ENCODE peak calls at places on chromosomes 16 and 17, in five cellular contexts. Q is SK-N-SH, O is PC-9, I is HCT116, M is PC-3. D is an unnamed sample.

GRCh38 chr17:19238167-19238505 is 970 bp downstream of the EPN2 start:
- DNase-seq in Q (peak; percentile 64), O (peak; percentile 34), I (no peak), M (peak; percentile 45), D (peak; percentile 63)

GRCh38 chr17:29210879-29211278 is 30.7 kb upstream of the MYO18A start:
- DNase-seq in Q (no peak), O (no peak), I (no peak), M (no peak), D (no peak)

GRCh38 chr17:1322014-1322428 is 42.6 kb downstream of the TRARG1 start:
- DNase-seq in Q (no peak), O (no peak), I (no peak), M (no peak), D (no peak)

GRCh38 chr16:73036074-73036826 is 11.7 kb downstream of the ZFHX3 start:
- DNase-seq in Q (no peak), O (peak; percentile 49), I (no peak), M (no peak), D (no peak)

GRCh38 chr17:81422776-81423697 is 27.8 kb downstream of the BAHCC1 start:
- DNase-seq in Q (peak; percentile 86), O (peak; percentile 90), I (peak; percentile 68), M (peak; percentile 93), D (peak; percentile 77)

GRCh38 chr17:39653662-39654331 is 11.4 kb upstream of the TCAP start:
- DNase-seq in Q (peak; percentile 92), O (peak; percentile 43), I (no peak), M (peak; percentile 48), D (peak; percentile 80)

GRCh38 chr16:23174622-23175021 is 7.9 kb upstream of the SCNN1G start:
- DNase-seq in Q (no peak), O (no peak), I (no peak), M (peak; percentile 27), D (no peak)

GRCh38 chr17:58339775-58340622 is 11.4 kb upstream of the TSPOAP1 start:
- DNase-seq in Q (peak; percentile 4), O (no peak), I (no peak), M (no peak), D (no peak)

DNA sequence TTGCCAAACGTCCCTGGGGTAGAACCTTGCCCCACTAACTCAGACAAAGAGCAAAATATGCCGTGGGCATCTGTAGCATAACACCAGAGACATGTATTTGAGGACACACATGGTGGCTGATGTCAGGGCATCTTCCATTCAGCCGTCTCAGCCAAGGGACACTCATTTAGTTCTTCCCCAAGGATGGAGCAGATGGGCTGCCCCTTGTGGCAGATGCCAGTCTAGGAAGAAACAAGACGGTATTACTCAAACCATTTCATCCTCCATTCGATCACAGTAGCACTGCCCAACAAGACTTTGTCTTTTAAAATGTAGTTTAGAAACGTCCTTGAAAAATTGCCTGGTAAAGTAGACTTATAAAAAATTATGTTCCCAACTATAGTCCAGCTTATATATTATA is 937.6 kb upstream of the EEF2KMT start:
- DNase-seq in Q (no peak), O (no peak), I (no peak), M (no peak), D (no peak)
- H3K36me3 ChIP-seq in Q (no peaks in the 10 kb centered on the region), O (no peaks in the 10 kb centered on the region), I (no peaks in the 10 kb centered on the region), M (no peaks in the 10 kb centered on the region), D (no peaks in the 10 kb centered on the region)

GRCh38 chr17:45289316-45290268 is 27.2 kb downstream of the MAP3K14 start:
- DNase-seq in Q (no peak), O (no peak), I (no peak), M (no peak), D (no peak)

GRCh38 chr17:45292696-45293412 is 24.0 kb downstream of the MAP3K14 start:
- DNase-seq in Q (no peak), O (no peak), I (no peak), M (no peak), D (no peak)

GRCh38 chr17:45293413-45294211 is 23.2 kb downstream of the MAP3K14 start:
- DNase-seq in Q (no peak), O (peak; percentile 83), I (peak; percentile 65), M (peak; percentile 90), D (peak; percentile 79)

GRCh38 chr17:45290269-45290765 is 26.5 kb downstream of the MAP3K14 start:
- DNase-seq in Q (no peak), O (no peak), I (no peak), M (no peak), D (no peak)

DNA sequence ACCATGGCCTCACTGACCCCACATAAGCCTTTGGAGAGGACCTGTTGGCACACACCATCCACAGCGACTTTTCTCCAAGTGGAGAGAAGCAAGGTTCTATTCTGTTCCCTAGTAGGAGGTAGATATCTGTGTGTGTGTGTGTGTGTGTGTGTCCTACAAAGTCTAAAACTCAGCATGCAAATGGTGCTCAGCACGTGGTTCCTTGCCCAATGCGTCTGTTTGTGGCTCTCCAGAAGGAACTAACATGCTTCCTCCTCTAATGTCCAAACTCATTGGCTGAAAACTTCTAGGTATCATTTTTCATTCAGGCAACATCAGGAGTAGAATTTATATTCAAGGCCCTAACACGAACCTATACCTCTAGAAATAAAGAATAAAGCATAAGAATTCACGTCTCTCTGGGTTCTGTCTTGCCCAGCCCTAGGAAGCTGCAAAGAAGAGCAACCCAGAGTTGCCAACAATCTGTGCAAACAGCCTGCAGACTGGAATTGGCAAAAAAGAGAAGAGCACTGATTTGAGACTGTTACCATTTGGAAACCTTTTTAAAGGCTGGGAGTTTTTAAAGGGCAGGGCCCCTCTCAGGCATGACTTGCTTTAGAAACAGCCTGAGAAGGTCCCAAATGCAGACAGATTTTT is 25.5 kb downstream of the MAP3K14 start:
- DNase-seq in Q (no peak), O (no peak), I (no peak), M (no peak), D (peak; percentile 70)
- H3K36me3 ChIP-seq in Q (peaks cover 45% of the 10 kb centered on the region), O (peaks cover 42% of the 10 kb centered on the region), I (peaks cover 18% of the 10 kb centered on the region), M (peaks cover 50% of the 10 kb centered on the region), D (peaks cover 43% of the 10 kb centered on the region)

DNA sequence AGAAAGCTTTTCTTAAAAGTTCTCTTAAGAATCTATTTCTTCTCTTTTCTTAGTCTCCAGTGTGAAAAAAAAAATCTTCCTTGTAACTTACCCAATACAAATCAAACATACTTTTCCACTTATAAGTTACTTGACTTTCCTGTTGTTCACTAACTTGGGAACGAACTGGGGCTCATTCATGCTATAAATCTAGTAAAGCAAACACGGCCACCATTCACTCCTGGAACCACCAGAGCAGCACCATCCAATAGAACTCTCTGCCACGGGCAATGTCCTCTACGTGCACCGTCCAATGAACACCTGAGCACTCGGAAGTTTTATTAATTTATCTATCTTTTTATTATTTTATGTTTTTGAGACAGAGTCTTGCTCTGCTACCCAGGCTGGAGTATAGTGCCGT is 20.7 kb downstream of the SRP68 start:
- DNase-seq in Q (no peak), O (no peak), I (no peak), M (no peak), D (no peak)
- H3K36me3 ChIP-seq in Q (peaks cover 78% of the 10 kb centered on the region), O (peaks cover 20% of the 10 kb centered on the region), I (peaks cover 53% of the 10 kb centered on the region), M (peaks cover 70% of the 10 kb centered on the region), D (peaks cover 99% of the 10 kb centered on the region)

GRCh38 chr17:18107971-18108370 is 585 bp upstream of the MYO15A start:
- DNase-seq in Q (no peak), O (no peak), I (no peak), M (no peak), D (no peak)

GRCh38 chr17:18107061-18107460 is 1.5 kb upstream of the MYO15A start:
- DNase-seq in Q (no peak), O (no peak), I (no peak), M (no peak), D (no peak)

GRCh38 chr17:18106211-18106610 is 2.3 kb upstream of the MYO15A start:
- DNase-seq in Q (no peak), O (no peak), I (no peak), M (no peak), D (no peak)

GRCh38 chr17:18105027-18105426 is 3.5 kb upstream of the MYO15A start:
- DNase-seq in Q (no peak), O (no peak), I (no peak), M (no peak), D (no peak)

GRCh38 chr17:18105595-18105994 is 3.0 kb upstream of the MYO15A start:
- DNase-seq in Q (no peak), O (no peak), I (no peak), M (no peak), D (no peak)
- H3K36me3 ChIP-seq in Q (no peaks in the 10 kb centered on the region), O (no peaks in the 10 kb centered on the region), I (peaks cover 3% of the 10 kb centered on the region), M (peaks cover 21% of the 10 kb centered on the region), D (peaks cover 52% of the 10 kb centered on the region)

GRCh38 chr17:16005641-16006040 is 6.0 kb downstream of the TTC19 start:
- DNase-seq in Q (no peak), O (no peak), I (no peak), M (no peak), D (no peak)

GRCh38 chr17:16003841-16004240 is 4.2 kb downstream of the TTC19 start:
- DNase-seq in Q (no peak), O (no peak), I (no peak), M (no peak), D (no peak)

GRCh38 chr17:15999974-16000827 is 577 bp downstream of the TTC19 start:
- DNase-seq in Q (no peak), O (no peak), I (no peak), M (peak; percentile 38), D (no peak)

GRCh38 chr17:16001498-16001897 is 1.9 kb downstream of the TTC19 start:
- DNase-seq in Q (no peak), O (no peak), I (no peak), M (peak; percentile 68), D (no peak)

GRCh38 chr17:16002708-16003265 is 3.2 kb downstream of the TTC19 start:
- DNase-seq in Q (no peak), O (no peak), I (no peak), M (peak; percentile 30), D (no peak)
- H3K36me3 ChIP-seq in Q (peaks cover 63% of the 10 kb centered on the region), O (peaks cover 49% of the 10 kb centered on the region), I (peaks cover 50% of the 10 kb centered on the region), M (peaks cover 70% of the 10 kb centered on the region), D (peaks cover 67% of the 10 kb centered on the region)

GRCh38 chr17:82807101-82807500 is 32.7 kb downstream of the ZNF750 start:
- DNase-seq in Q (no peak), O (no peak), I (no peak), M (no peak), D (no peak)
- H3K36me3 ChIP-seq in Q (peaks cover 3% of the 10 kb centered on the region), O (no peaks in the 10 kb centered on the region), I (peaks cover 2% of the 10 kb centered on the region), M (no peaks in the 10 kb centered on the region), D (peaks cover 52% of the 10 kb centered on the region)

GRCh38 chr17:46274238-46274637 is 20.7 kb upstream of the LRRC37A start:
- DNase-seq in Q (no peak), O (no peak), I (no peak), M (no peak), D (no peak)
- H3K36me3 ChIP-seq in Q (no peaks in the 10 kb centered on the region), O (no peaks in the 10 kb centered on the region), I (no peaks in the 10 kb centered on the region), M (no peaks in the 10 kb centered on the region), D (no peaks in the 10 kb centered on the region)

DNA sequence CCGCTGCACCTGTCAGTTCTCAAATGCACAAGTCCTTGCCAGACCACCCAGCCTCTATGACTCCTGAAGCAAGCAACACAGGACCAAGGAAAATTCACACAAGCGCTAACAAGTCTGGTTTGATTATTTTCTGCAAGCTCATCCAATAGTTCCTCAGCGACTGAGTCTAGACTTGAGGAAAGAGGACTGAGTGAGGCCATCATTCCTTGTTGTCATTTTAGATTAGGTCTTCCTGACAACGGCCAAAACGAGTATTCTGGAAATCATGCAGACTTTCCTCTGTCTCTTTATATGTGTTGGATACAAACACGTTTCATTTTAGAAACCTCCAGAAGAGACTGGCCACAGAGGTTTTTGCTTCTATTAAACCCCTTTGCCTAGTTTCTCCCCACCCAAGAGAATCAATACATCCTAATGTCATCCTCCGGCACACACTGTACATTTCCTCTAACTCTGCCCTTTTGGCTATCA is 561 bp downstream of the CCDC47 start:
- DNase-seq in Q (peak; percentile 19), O (no peak), I (no peak), M (peak; percentile 30), D (no peak)
- H3K36me3 ChIP-seq in Q (peaks cover 20% of the 10 kb centered on the region), O (peaks cover 29% of the 10 kb centered on the region), I (peaks cover 6% of the 10 kb centered on the region), M (peaks cover 21% of the 10 kb centered on the region), D (peaks cover 23% of the 10 kb centered on the region)